ENCODE peak calls at places on chromosome 13, in eight cellular contexts. O is heart right ventricle, M is tibial nerve, E is thyroid gland, N is brain microvascular endothelial cell, W is thoracic aorta, K is aorta, A is lower leg skin. C is an unnamed sample.

GRCh38 chr13:58376349-58376748 is 744.8 kb downstream of the PCDH17 start:
- DNase-seq in E (no peak), W (no peak), O (no peak), N (no peak), K (no peak), M (no peak), A (no peak), C (no peak)

GRCh38 chr13:67977081-67977480 is 746.9 kb upstream of the PCDH9 start:
- DNase-seq in W (no peak), M (no peak), E (no peak), K (no peak), O (no peak), N (no peak), A (no peak), C (no peak)

GRCh38 chr13:104473936-104474335 is 1407.7 kb upstream of the SLC10A2 start:
- DNase-seq in N (peak), E (no peak), A (no peak), K (no peak), O (no peak), M (no peak), W (no peak), C (no peak)

GRCh38 chr13:51826606-51827005 is 18.4 kb downstream of the TMEM272 start:
- DNase-seq in O (peak), E (no peak), M (no peak), K (no peak), N (no peak), A (no peak), W (no peak), C (no peak)

GRCh38 chr13:99041788-99042187 is 63.9 kb upstream of the DOCK9 start:
- DNase-seq in O (no peak), E (no peak), W (no peak), A (peak), K (no peak), N (no peak), M (no peak), C (no peak)

GRCh38 chr13:97116754-97117153 is 105.4 kb upstream of the MBNL2 start:
- DNase-seq in K (no peak), O (peak), M (no peak), W (no peak), N (peak), A (no peak), E (peak), C (no peak)

GRCh38 chr13:92843549-92843948 is 383.1 kb upstream of the GPC6 start:
- DNase-seq in K (no peak), O (no peak), M (no peak), W (no peak), N (no peak), E (no peak), A (no peak), C (no peak)

GRCh38 chr13:24181991-24182702 is 21.6 kb downstream of the SPATA13 start:
- DNase-seq in K (no peak), W (no peak), A (no peak), N (no peak), E (no peak), O (no peak), M (no peak), C (no peak)

GRCh38 chr13:60047943-60048342 is 115.8 kb downstream of the DIAPH3 start:
- DNase-seq in M (no peak), E (no peak), K (no peak), W (no peak), N (peak), O (no peak), A (no peak), C (no peak)

GRCh38 chr13:74064805-74065204 is 69.4 kb downstream of the KLF12 start:
- DNase-seq in M (no peak), N (no peak), A (no peak), O (no peak), W (no peak), K (no peak), E (no peak), C (no peak)

GRCh38 chr13:74066937-74067336 is 67.3 kb downstream of the KLF12 start:
- DNase-seq in E (no peak), M (no peak), K (no peak), W (no peak), A (no peak), O (no peak), N (no peak), C (no peak)

GRCh38 chr13:74063533-74064100 is 70.6 kb downstream of the KLF12 start:
- DNase-seq in O (no peak), K (no peak), N (no peak), A (no peak), E (no peak), M (no peak), W (no peak), C (no peak)

GRCh38 chr13:74062933-74063332 is 71.3 kb downstream of the KLF12 start:
- DNase-seq in K (peak), N (peak), A (no peak), M (peak), E (no peak), W (peak), O (peak), C (no peak)

GRCh38 chr13:74061939-74062595 is 72.1 kb downstream of the KLF12 start:
- DNase-seq in N (peak), O (no peak), M (peak), W (no peak), A (no peak), K (no peak), E (no peak), C (no peak)
- H3K4me3 ChIP-seq in N (no peak), O (no peak), M (no peak), W (peak), A (no peak), K (no peak), E (no peak), C (no peak)

GRCh38 chr13:42272115-42272756 is at the start of gene AKAP11:
- DNase-seq in N (peak), K (peak), M (peak), E (peak), O (peak), A (peak), W (no peak), C (no peak)

GRCh38 chr13:42270857-42271215 is 1.1 kb upstream of the AKAP11 start:
- DNase-seq in A (no peak), M (no peak), O (no peak), K (no peak), N (no peak), E (no peak), W (no peak), C (no peak)

GRCh38 chr13:42272776-42273175 is 824 bp downstream of the AKAP11 start:
- DNase-seq in N (no peak), O (no peak), E (no peak), W (no peak), A (no peak), M (no peak), K (no peak), C (no peak)

GRCh38 chr13:42271337-42272114 is 426 bp upstream of the AKAP11 start:
- DNase-seq in W (peak), O (peak), M (peak), K (peak), E (peak), A (peak), N (peak), C (peak)

GRCh38 chr13:42270160-42270856 is 1.6 kb upstream of the AKAP11 start:
- DNase-seq in O (no peak), W (no peak), A (no peak), E (no peak), K (no peak), M (no peak), N (no peak), C (no peak)
- H3K4me3 ChIP-seq in O (no peak), W (no peak), A (no peak), E (no peak), K (no peak), M (no peak), N (no peak), C (no peak)

DNA sequence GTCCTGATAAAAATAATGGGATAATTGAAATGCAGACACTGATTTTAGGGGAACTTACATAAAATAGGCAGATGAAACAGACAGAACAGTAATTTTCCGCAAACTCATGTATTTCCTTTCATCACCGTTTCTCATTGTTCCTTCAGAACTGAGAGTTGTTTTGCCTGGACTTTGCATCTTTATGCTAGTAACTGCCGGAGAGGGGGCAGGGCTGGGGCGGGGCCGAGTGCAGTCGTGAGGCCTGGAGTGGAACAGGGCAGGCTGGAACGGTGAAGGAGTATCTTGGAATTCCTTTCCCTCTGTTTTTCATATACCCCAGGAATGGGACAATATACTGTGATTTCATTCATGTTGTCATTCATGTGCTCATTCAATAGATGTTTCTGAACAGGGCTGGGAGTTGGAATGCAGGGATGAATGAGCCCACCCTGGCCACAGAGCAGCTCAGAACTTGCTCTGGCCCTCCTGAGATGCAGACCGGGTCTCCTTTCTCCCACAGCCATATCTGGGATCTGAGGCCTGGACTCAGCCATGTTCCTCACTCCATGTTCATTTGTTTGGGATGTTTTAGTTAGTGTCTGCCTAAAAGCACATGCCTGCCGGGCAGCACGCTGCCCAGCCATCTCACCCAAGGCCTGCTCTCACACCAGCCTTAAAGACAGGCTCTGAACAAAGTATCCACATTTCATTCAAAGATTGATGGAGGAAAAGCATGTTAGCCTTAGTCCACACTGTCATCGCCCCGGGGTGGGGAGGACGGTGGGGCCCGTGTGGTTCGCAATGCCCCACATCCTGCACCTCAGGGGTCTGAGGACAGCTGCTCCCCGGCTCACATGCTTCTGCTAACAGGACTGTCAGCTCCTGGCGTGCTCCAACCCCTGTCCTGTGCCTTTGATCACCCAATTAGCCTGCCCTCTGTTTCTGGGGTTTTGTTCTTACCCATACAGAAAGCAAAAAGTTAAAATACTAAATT is 92.9 kb downstream of the SOX1 start:
- DNase-seq in W (no peak), M (no peak), N (no peak), A (peak), O (no peak), E (no peak), K (peak), C (no peak)
- H3K4me3 ChIP-seq in W (no peak), M (no peak), N (no peak), A (no peak), O (no peak), E (no peak), K (no peak), C (no peak)

DNA sequence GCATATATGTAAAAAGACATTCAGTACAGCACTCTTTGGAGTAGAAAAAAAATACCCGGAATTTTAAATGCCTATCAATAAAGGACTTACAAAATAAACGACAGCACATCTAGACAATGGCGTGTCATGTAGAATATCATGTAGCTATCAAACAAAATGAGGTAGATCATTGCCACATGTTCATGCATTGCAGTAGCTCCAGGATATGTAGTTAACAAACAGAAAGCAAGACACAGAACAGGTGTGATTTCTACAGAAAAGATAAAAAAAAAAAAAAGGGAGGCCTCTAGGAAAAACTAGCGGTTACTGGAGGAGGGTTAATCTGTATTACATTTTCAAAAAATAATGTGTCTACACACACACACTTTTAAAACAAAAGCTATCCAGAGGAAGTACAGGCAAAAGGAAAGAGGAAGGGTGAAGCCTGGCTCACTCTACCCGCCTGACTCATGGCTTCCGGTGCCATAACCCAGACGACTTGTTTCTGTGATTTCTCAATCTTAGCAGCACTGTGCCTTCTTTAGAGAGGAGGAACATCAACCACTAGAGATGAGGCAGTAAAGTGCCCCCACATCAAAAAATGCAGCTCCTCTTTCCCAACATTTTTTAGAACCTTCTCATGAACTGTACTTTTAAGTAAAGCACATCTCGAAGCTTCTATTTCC is 6.9 kb downstream of the KCTD12 start:
- DNase-seq in M (peak), N (peak), E (peak), A (peak), K (peak), O (peak), W (peak), C (no peak)
- H3K4me3 ChIP-seq in M (peak), N (no peak), E (no peak), A (no peak), K (peak), O (no peak), W (peak), C (no peak)

GRCh38 chr13:40207110-40207478 is 459.3 kb downstream of the FOXO1 start:
- DNase-seq in K (no peak), W (no peak), M (no peak), A (no peak), O (no peak), E (no peak), N (no peak), C (no peak)
- H3K4me3 ChIP-seq in K (no peak), W (no peak), M (no peak), A (no peak), O (no peak), E (no peak), N (no peak), C (no peak)